ENCODE peak calls at places on chromosomes 13 and 19, in four cellular contexts. G, X, V and I are unnamed samples.

GRCh38 chr13:69234171-69234570 is 873.5 kb upstream of the ATXN8OS start:
- DNase-seq in G (no peak), X (no peak), V (no peak), I (no peak)

GRCh38 chr19:18306903-18307681 is 15.8 kb downstream of the LSM4 start:
- DNase-seq in G (no peak), X (no peak), V (no peak), I (no peak)

GRCh38 chr19:8161135-8161646 is 11.8 kb upstream of the FBN3 start:
- DNase-seq in G (no peak), X (no peak), V (peak), I (no peak)

GRCh38 chr13:27427663-27428062 is 3.2 kb downstream of the GTF3A start:
- DNase-seq in G (no peak), X (no peak), V (no peak), I (no peak)

GRCh38 chr13:75399168-75399878 is 82.6 kb downstream of the TBC1D4 start:
- DNase-seq in G (no peak), X (no peak), V (peak), I (peak)

GRCh38 chr13:42110410-42111155 is 62.1 kb downstream of the DGKH start:
- DNase-seq in G (no peak), X (peak), V (peak), I (peak)

GRCh38 chr13:29844441-29844840 is 6.0 kb downstream of the UBL3 start:
- DNase-seq in G (no peak), X (no peak), V (no peak), I (peak)

GRCh38 chr19:34244611-34245299 is 9.6 kb upstream of the GARRE1 start:
- DNase-seq in G (no peak), X (no peak), V (no peak), I (no peak)

GRCh38 chr13:21999666-22000065 is 328.8 kb downstream of the FGF9 start:
- DNase-seq in G (no peak), X (no peak), V (no peak), I (no peak)

GRCh38 chr13:44664308-44664707 is 88.2 kb upstream of the TSC22D1 start:
- DNase-seq in G (no peak), X (no peak), V (no peak), I (no peak)

GRCh38 chr13:20331419-20331818 is 99.3 kb upstream of the GJB6 start:
- DNase-seq in G (no peak), X (no peak), V (no peak), I (no peak)

GRCh38 chr19:5953680-5954213 is 24.2 kb downstream of the RANBP3 start:
- DNase-seq in G (no peak), X (no peak), V (no peak), I (no peak)

GRCh38 chr13:44972956-44973581 is 16.2 kb downstream of the NUFIP1 start:
- DNase-seq in G (no peak), X (peak), V (peak), I (peak)

GRCh38 chr19:39845172-39845571 is 1.0 kb downstream of the FBL start:
- DNase-seq in G (no peak), X (peak), V (no peak), I (no peak)

GRCh38 chr19:55486043-55486970 is 1.3 kb downstream of the NAT14 start:
- DNase-seq in G (no peak), X (no peak), V (no peak), I (no peak)

GRCh38 chr13:33494596-33495214 is 209.2 kb upstream of the STARD13 start:
- DNase-seq in G (no peak), X (no peak), V (peak), I (peak)

GRCh38 chr13:60351326-60351725 is 45.7 kb upstream of the TDRD3 start:
- DNase-seq in G (no peak), X (no peak), V (peak), I (peak)

GRCh38 chr19:57642396-57643046 is 9.6 kb downstream of the ZNF211 start:
- DNase-seq in G (no peak), X (no peak), V (no peak), I (no peak)

GRCh38 chr13:107360010-107360409 is 792.1 kb upstream of the ARGLU1 start:
- DNase-seq in G (no peak), X (no peak), V (no peak), I (no peak)

GRCh38 chr13:78608254-78608704 is 4.9 kb upstream of the POU4F1 start:
- DNase-seq in G (no peak), X (no peak), V (no peak), I (no peak)

GRCh38 chr13:47004552-47004951 is 107.7 kb upstream of the HTR2A start:
- DNase-seq in G (no peak), X (no peak), V (no peak), I (peak)

GRCh38 chr19:14101003-14101545 is 10.5 kb upstream of the SAMD1 start:
- DNase-seq in G (no peak), X (no peak), V (no peak), I (no peak)

GRCh38 chr13:73000027-73000674 is 58.7 kb upstream of the KLF5 start:
- DNase-seq in G (no peak), X (peak), V (peak), I (peak)

GRCh38 chr19:461664-462551 is 1.1 kb upstream of the SHC2 start:
- DNase-seq in G (no peak), X (no peak), V (no peak), I (no peak)

GRCh38 chr13:44470623-44471562 is 97.3 kb downstream of the SERP2 start:
- DNase-seq in G (no peak), X (peak), V (peak), I (peak)

GRCh38 chr13:35600137-35600536 is 123.6 kb upstream of the MAB21L1 start:
- DNase-seq in G (no peak), X (no peak), V (peak), I (no peak)

GRCh38 chr19:16328824-16329482 is 4.3 kb downstream of the KLF2 start:
- DNase-seq in G (no peak), X (no peak), V (peak), I (no peak)

GRCh38 chr19:36093146-36093662 is 17.7 kb upstream of the OVOL3 start:
- DNase-seq in G (no peak), X (no peak), V (no peak), I (no peak)

GRCh38 chr19:45632468-45633196 is 6.6 kb downstream of the EML2 start:
- DNase-seq in G (no peak), X (no peak), V (peak), I (peak)